ENCODE peak calls at places on chromosomes 7 and 10, in ten cellular contexts. One of them, this sample, is unnamed.

GRCh38 chr10:73218466-73219191 is 28.4 kb downstream of the DNAJC9 start:
- DNase-seq in osteocyte: no peak
- DNase-seq in fibroblast of pulmonary artery: peak
- DNase-seq in neural progenitor cell: peak
- DNase-seq in left ventricle myocardium inferior: no peak
- DNase-seq in AG04450: no peak
- DNase-seq in retinal pigment epithelial cell: no peak
- DNase-seq in WERI-Rb-1: no peak
- DNase-seq in hepatocyte: peak
- DNase-seq in H9: no peak
- DNase-seq in this sample: peak

GRCh38 chr7:69839782-69840181 is 241.5 kb downstream of the AUTS2 start:
- DNase-seq in neural progenitor cell: no peak
- DNase-seq in fibroblast of pulmonary artery: no peak
- DNase-seq in H9: no peak
- DNase-seq in left ventricle myocardium inferior: no peak
- DNase-seq in osteocyte: no peak
- DNase-seq in AG04450: no peak
- DNase-seq in retinal pigment epithelial cell: no peak
- DNase-seq in hepatocyte: no peak
- DNase-seq in WERI-Rb-1: no peak
- DNase-seq in this sample: no peak

GRCh38 chr10:21080246-21080645 is 183.1 kb upstream of the NEBL start:
- DNase-seq in WERI-Rb-1: no peak
- DNase-seq in retinal pigment epithelial cell: no peak
- DNase-seq in AG04450: no peak
- DNase-seq in H9: no peak
- DNase-seq in fibroblast of pulmonary artery: peak
- DNase-seq in hepatocyte: no peak
- DNase-seq in left ventricle myocardium inferior: no peak
- DNase-seq in neural progenitor cell: no peak
- DNase-seq in osteocyte: no peak
- DNase-seq in this sample: no peak

GRCh38 chr7:27182861-27183681 is 2.0 kb downstream of the HOXA11 start:
- DNase-seq in AG04450: no peak
- DNase-seq in neural progenitor cell: peak
- DNase-seq in WERI-Rb-1: peak
- DNase-seq in fibroblast of pulmonary artery: no peak
- DNase-seq in left ventricle myocardium inferior: no peak
- DNase-seq in osteocyte: no peak
- DNase-seq in retinal pigment epithelial cell: no peak
- DNase-seq in hepatocyte: no peak
- DNase-seq in H9: peak
- DNase-seq in this sample: no peak

GRCh38 chr7:50348469-50349162 is 44.1 kb downstream of the IKZF1 start:
- DNase-seq in WERI-Rb-1: no peak
- DNase-seq in left ventricle myocardium inferior: no peak
- DNase-seq in neural progenitor cell: no peak
- DNase-seq in fibroblast of pulmonary artery: no peak
- DNase-seq in AG04450: no peak
- DNase-seq in osteocyte: no peak
- DNase-seq in H9: no peak
- DNase-seq in hepatocyte: no peak
- DNase-seq in retinal pigment epithelial cell: no peak
- DNase-seq in this sample: no peak

GRCh38 chr7:120805636-120806388 is 52.1 kb downstream of the TSPAN12 start:
- DNase-seq in AG04450: no peak
- DNase-seq in hepatocyte: peak
- DNase-seq in WERI-Rb-1: peak
- DNase-seq in left ventricle myocardium inferior: no peak
- DNase-seq in osteocyte: peak
- DNase-seq in fibroblast of pulmonary artery: peak
- DNase-seq in neural progenitor cell: peak
- DNase-seq in H9: peak
- DNase-seq in retinal pigment epithelial cell: peak
- DNase-seq in this sample: peak

GRCh38 chr7:374706-375490 is 84.9 kb downstream of the FOXL3 start:
- DNase-seq in fibroblast of pulmonary artery: no peak
- DNase-seq in hepatocyte: no peak
- DNase-seq in left ventricle myocardium inferior: no peak
- DNase-seq in neural progenitor cell: no peak
- DNase-seq in WERI-Rb-1: no peak
- DNase-seq in osteocyte: no peak
- DNase-seq in H9: peak
- DNase-seq in retinal pigment epithelial cell: no peak
- DNase-seq in AG04450: no peak
- DNase-seq in this sample: no peak

GRCh38 chr7:5497158-5498103 is 73.8 kb upstream of the TNRC18 start:
- DNase-seq in H9: no peak
- DNase-seq in neural progenitor cell: no peak
- DNase-seq in retinal pigment epithelial cell: no peak
- DNase-seq in AG04450: no peak
- DNase-seq in fibroblast of pulmonary artery: no peak
- DNase-seq in hepatocyte: peak
- DNase-seq in WERI-Rb-1: no peak
- DNase-seq in left ventricle myocardium inferior: no peak
- DNase-seq in osteocyte: no peak
- DNase-seq in this sample: no peak

GRCh38 chr7:140899883-140900282 is 24.8 kb downstream of the BRAF start:
- DNase-seq in AG04450: no peak
- DNase-seq in osteocyte: no peak
- DNase-seq in WERI-Rb-1: peak
- DNase-seq in hepatocyte: no peak
- DNase-seq in retinal pigment epithelial cell: no peak
- DNase-seq in left ventricle myocardium inferior: no peak
- DNase-seq in neural progenitor cell: peak
- DNase-seq in fibroblast of pulmonary artery: no peak
- DNase-seq in H9: no peak
- DNase-seq in this sample: no peak

GRCh38 chr10:32143302-32143847 is 87.2 kb upstream of the KIF5B start:
- DNase-seq in retinal pigment epithelial cell: no peak
- DNase-seq in neural progenitor cell: no peak
- DNase-seq in osteocyte: no peak
- DNase-seq in left ventricle myocardium inferior: no peak
- DNase-seq in hepatocyte: no peak
- DNase-seq in fibroblast of pulmonary artery: no peak
- DNase-seq in H9: no peak
- DNase-seq in AG04450: no peak
- DNase-seq in WERI-Rb-1: no peak
- DNase-seq in this sample: peak

GRCh38 chr10:29181936-29182335 is 106.9 kb upstream of the LYZL1 start:
- DNase-seq in hepatocyte: no peak
- DNase-seq in WERI-Rb-1: no peak
- DNase-seq in left ventricle myocardium inferior: no peak
- DNase-seq in osteocyte: no peak
- DNase-seq in AG04450: no peak
- DNase-seq in retinal pigment epithelial cell: no peak
- DNase-seq in fibroblast of pulmonary artery: no peak
- DNase-seq in H9: no peak
- DNase-seq in neural progenitor cell: no peak
- DNase-seq in this sample: no peak

GRCh38 chr10:84770824-84771223 is 442.4 kb downstream of the CCSER2 start:
- DNase-seq in H9: no peak
- DNase-seq in fibroblast of pulmonary artery: no peak
- DNase-seq in retinal pigment epithelial cell: no peak
- DNase-seq in WERI-Rb-1: no peak
- DNase-seq in left ventricle myocardium inferior: no peak
- DNase-seq in AG04450: no peak
- DNase-seq in hepatocyte: no peak
- DNase-seq in osteocyte: no peak
- DNase-seq in neural progenitor cell: no peak
- DNase-seq in this sample: no peak

DNA sequence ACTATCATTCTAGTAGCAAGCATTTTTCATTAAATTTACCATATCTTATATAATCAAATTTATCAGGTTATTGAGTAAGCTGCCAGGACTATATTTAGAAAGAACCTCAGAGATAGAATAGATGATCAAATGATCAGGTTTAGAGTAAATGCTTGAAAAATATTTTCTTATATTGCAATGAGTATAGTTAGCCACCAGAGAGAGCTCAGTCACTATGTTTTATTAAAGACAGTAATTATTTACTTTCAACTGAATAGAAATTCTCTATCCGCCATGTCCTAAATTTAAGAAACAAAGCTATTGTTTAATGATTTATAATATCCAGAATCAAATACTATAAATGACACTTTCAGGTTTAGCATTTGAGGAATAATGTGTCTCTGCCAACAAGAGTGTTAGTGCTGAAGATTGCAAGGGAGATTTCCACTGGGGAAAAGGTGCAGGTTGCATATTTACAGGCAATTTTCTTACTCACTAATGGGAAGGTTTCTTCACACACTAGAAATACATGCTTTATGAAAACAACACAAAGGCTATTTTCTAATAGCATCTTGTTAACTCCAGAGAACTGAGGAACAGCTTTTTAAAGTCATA is 184.7 kb downstream of the DGKB start:
- DNase-seq in WERI-Rb-1: no peak
- DNase-seq in left ventricle myocardium inferior: no peak
- DNase-seq in neural progenitor cell: peak
- DNase-seq in H9: no peak
- DNase-seq in AG04450: no peak
- DNase-seq in hepatocyte: peak
- DNase-seq in fibroblast of pulmonary artery: peak
- DNase-seq in osteocyte: no peak
- DNase-seq in retinal pigment epithelial cell: no peak
- DNase-seq in this sample: peak
- TF ChIP-seq CTCF in WERI-Rb-1: no peak
- TF ChIP-seq CTCF in left ventricle myocardium inferior: peak
- TF ChIP-seq CTCF in neural progenitor cell: peak
- TF ChIP-seq CTCF in H9: peak
- TF ChIP-seq CTCF in AG04450: peak
- TF ChIP-seq CTCF in hepatocyte: peak
- TF ChIP-seq CTCF in fibroblast of pulmonary artery: peak
- TF ChIP-seq CTCF in osteocyte: peak
- TF ChIP-seq CTCF in retinal pigment epithelial cell: peak
- TF ChIP-seq CTCF in this sample: peak

DNA sequence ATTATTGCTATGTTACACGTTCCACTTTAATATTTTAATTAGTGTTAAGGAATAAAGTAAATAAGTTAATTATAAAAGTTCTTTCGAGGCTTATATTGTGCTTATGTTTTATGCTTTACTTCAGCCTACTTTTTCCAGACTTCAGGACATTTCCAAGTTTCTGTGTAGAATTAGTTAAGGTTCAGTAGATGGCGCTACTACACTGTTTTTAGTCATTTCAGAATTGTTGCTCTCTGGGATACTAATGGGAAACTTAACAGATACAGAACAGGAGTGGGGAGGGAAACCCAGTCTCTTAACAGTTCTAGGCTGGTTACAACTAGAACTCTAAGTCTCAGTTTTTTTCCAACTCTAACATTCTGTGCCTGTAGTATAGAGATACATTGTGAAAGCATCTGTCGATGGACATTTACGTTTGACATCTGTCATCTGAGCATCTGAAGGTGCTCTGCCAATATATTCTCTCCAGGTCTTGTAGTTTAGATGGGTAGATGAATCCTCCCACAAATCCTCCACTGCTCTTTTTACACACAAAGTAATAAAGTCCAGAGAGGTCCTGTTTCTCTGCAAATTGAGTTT is 56.8 kb upstream of the FAM171A1 start:
- DNase-seq in retinal pigment epithelial cell: peak
- DNase-seq in AG04450: peak
- DNase-seq in neural progenitor cell: peak
- DNase-seq in WERI-Rb-1: no peak
- DNase-seq in fibroblast of pulmonary artery: peak
- DNase-seq in osteocyte: no peak
- DNase-seq in left ventricle myocardium inferior: no peak
- DNase-seq in hepatocyte: peak
- DNase-seq in H9: no peak
- DNase-seq in this sample: peak
- TF ChIP-seq CTCF in retinal pigment epithelial cell: peak
- TF ChIP-seq CTCF in AG04450: peak
- TF ChIP-seq CTCF in neural progenitor cell: peak
- TF ChIP-seq CTCF in WERI-Rb-1: no peak
- TF ChIP-seq CTCF in fibroblast of pulmonary artery: peak
- TF ChIP-seq CTCF in osteocyte: peak
- TF ChIP-seq CTCF in left ventricle myocardium inferior: peak
- TF ChIP-seq CTCF in hepatocyte: peak
- TF ChIP-seq CTCF in H9: peak
- TF ChIP-seq CTCF in this sample: peak

GRCh38 chr7:117458977-117459583 is 20.7 kb upstream of the CFTR start:
- DNase-seq in retinal pigment epithelial cell: no peak
- DNase-seq in fibroblast of pulmonary artery: peak
- DNase-seq in H9: no peak
- DNase-seq in neural progenitor cell: peak
- DNase-seq in AG04450: no peak
- DNase-seq in WERI-Rb-1: no peak
- DNase-seq in osteocyte: no peak
- DNase-seq in hepatocyte: peak
- DNase-seq in left ventricle myocardium inferior: no peak
- DNase-seq in this sample: peak
- TF ChIP-seq CTCF in retinal pigment epithelial cell: peak
- TF ChIP-seq CTCF in fibroblast of pulmonary artery: peak
- TF ChIP-seq CTCF in H9: peak
- TF ChIP-seq CTCF in neural progenitor cell: peak
- TF ChIP-seq CTCF in AG04450: peak
- TF ChIP-seq CTCF in WERI-Rb-1: no peak
- TF ChIP-seq CTCF in osteocyte: peak
- TF ChIP-seq CTCF in hepatocyte: peak
- TF ChIP-seq CTCF in left ventricle myocardium inferior: peak
- TF ChIP-seq CTCF in this sample: peak

GRCh38 chr7:6616854-6617643 is 1.6 kb downstream of the ZNF853 start:
- DNase-seq in AG04450: no peak
- DNase-seq in neural progenitor cell: no peak
- DNase-seq in retinal pigment epithelial cell: no peak
- DNase-seq in hepatocyte: no peak
- DNase-seq in H9: no peak
- DNase-seq in osteocyte: peak
- DNase-seq in WERI-Rb-1: no peak
- DNase-seq in fibroblast of pulmonary artery: no peak
- DNase-seq in left ventricle myocardium inferior: no peak
- DNase-seq in this sample: no peak

GRCh38 chr7:6615853-6616555 is 594 bp downstream of the ZNF853 start:
- DNase-seq in AG04450: no peak
- DNase-seq in H9: peak
- DNase-seq in WERI-Rb-1: peak
- DNase-seq in neural progenitor cell: peak
- DNase-seq in fibroblast of pulmonary artery: no peak
- DNase-seq in osteocyte: no peak
- DNase-seq in hepatocyte: peak
- DNase-seq in retinal pigment epithelial cell: no peak
- DNase-seq in left ventricle myocardium inferior: no peak
- DNase-seq in this sample: no peak

GRCh38 chr7:6612819-6613218 is 2.6 kb upstream of the ZNF853 start:
- DNase-seq in fibroblast of pulmonary artery: no peak
- DNase-seq in retinal pigment epithelial cell: no peak
- DNase-seq in AG04450: no peak
- DNase-seq in osteocyte: no peak
- DNase-seq in WERI-Rb-1: no peak
- DNase-seq in H9: no peak
- DNase-seq in neural progenitor cell: no peak
- DNase-seq in left ventricle myocardium inferior: no peak
- DNase-seq in hepatocyte: no peak
- DNase-seq in this sample: no peak

GRCh38 chr7:6613706-6614105 is 1.7 kb upstream of the ZNF853 start:
- DNase-seq in hepatocyte: no peak
- DNase-seq in retinal pigment epithelial cell: no peak
- DNase-seq in H9: no peak
- DNase-seq in WERI-Rb-1: peak
- DNase-seq in osteocyte: no peak
- DNase-seq in neural progenitor cell: no peak
- DNase-seq in AG04450: no peak
- DNase-seq in fibroblast of pulmonary artery: no peak
- DNase-seq in left ventricle myocardium inferior: no peak
- DNase-seq in this sample: no peak

GRCh38 chr7:6614941-6615737 is at the start of gene ZNF853:
- DNase-seq in left ventricle myocardium inferior: no peak
- DNase-seq in AG04450: no peak
- DNase-seq in WERI-Rb-1: peak
- DNase-seq in fibroblast of pulmonary artery: no peak
- DNase-seq in retinal pigment epithelial cell: no peak
- DNase-seq in H9: no peak
- DNase-seq in hepatocyte: peak
- DNase-seq in osteocyte: no peak
- DNase-seq in neural progenitor cell: peak
- DNase-seq in this sample: no peak
- TF ChIP-seq CTCF in left ventricle myocardium inferior: no peak
- TF ChIP-seq CTCF in AG04450: no peak
- TF ChIP-seq CTCF in WERI-Rb-1: no peak
- TF ChIP-seq CTCF in fibroblast of pulmonary artery: no peak
- TF ChIP-seq CTCF in retinal pigment epithelial cell: no peak
- TF ChIP-seq CTCF in H9: peak
- TF ChIP-seq CTCF in hepatocyte: no peak
- TF ChIP-seq CTCF in osteocyte: no peak
- TF ChIP-seq CTCF in neural progenitor cell: peak
- TF ChIP-seq CTCF in this sample: no peak